ENCODE peak calls at places on chromosomes 13 and 19, in four cellular contexts. C is HTR-8/SVneo, V is AG09319, L is retinal pigment epithelial cell. W is an unnamed sample.

GRCh38 chr19:32647361-32647760 is 27.6 kb downstream of the ANKRD27 start:
- DNase-seq in C (no peak), V (no peak), L (no peak), W (no peak)

GRCh38 chr13:39457274-39457673 is 145.7 kb downstream of the LHFPL6 start:
- DNase-seq in C (no peak), V (no peak), L (no peak), W (no peak)

GRCh38 chr13:35858665-35859064 is 272.5 kb downstream of the DCLK1 start:
- DNase-seq in C (no peak), L (no peak), V (no peak), W (no peak)

GRCh38 chr19:19388568-19389555 is 16.6 kb upstream of the GATAD2A start:
- DNase-seq in L (no peak), C (no peak), V (no peak), W (no peak)

GRCh38 chr19:14366529-14366928 is 14.7 kb upstream of the ADGRE5 start:
- DNase-seq in C (peak), V (no peak), L (peak), W (peak)

GRCh38 chr13:27968316-27969072 is 621 bp downstream of the CDX2 start:
- DNase-seq in L (no peak), C (no peak), V (no peak), W (peak)

GRCh38 chr19:43310221-43310620 is 40.9 kb upstream of the PSG9 start:
- DNase-seq in L (no peak), V (no peak), C (no peak), W (no peak)

GRCh38 chr13:98778749-98779148 is 26.3 kb upstream of the SLC15A1 start:
- DNase-seq in C (no peak), V (no peak), L (no peak), W (no peak)

GRCh38 chr13:51845574-51846318 is 769 bp upstream of the TMEM272 start:
- DNase-seq in V (no peak), C (no peak), L (no peak), W (no peak)

GRCh38 chr13:21673592-21674270 is 2.9 kb downstream of the FGF9 start:
- DNase-seq in V (no peak), L (no peak), C (no peak), W (peak)

GRCh38 chr19:11322269-11323024 is 17.0 kb downstream of the RAB3D start:
- DNase-seq in V (no peak), C (no peak), L (no peak), W (no peak)

GRCh38 chr13:27079421-27079958 is 92.1 kb downstream of the USP12 start:
- DNase-seq in L (peak), V (peak), C (peak), W (peak)

GRCh38 chr19:16295071-16295470 is 29.6 kb upstream of the KLF2 start:
- DNase-seq in C (no peak), V (no peak), L (no peak), W (no peak)

GRCh38 chr13:50894042-50894441 is 15.5 kb upstream of the RNASEH2B start:
- DNase-seq in V (no peak), C (no peak), L (no peak), W (no peak)

W was measured in H7.